ENCODE peak calls at places on chromosome 17, in ten cellular contexts. C is Caki2; N is glomerular endothelial cell; Z is uterus; D is coronary artery; F is NCI-H345; Q is stimulated activated CD8-positive, alpha-beta memory T cell treated with anti-CD3 and anti-CD28 coated beads, Interleukin-4, amount 100 ng/mL, for 24 hours; X is right lobe of liver; S is activated CD4-positive, alpha-beta T cell treated with anti-CD3 and anti-CD28 coated beads for 48 hours; H is dermis microvascular lymphatic vessel endothelial cell. J is an unnamed sample.

GRCh38 chr17:80119271-80119791 is 17.9 kb downstream of the GAA start:
- DNase-seq in C (no peak), N (no peak), Z (no peak), D (no peak), F (no peak), Q (no peak), X (no peak), S (no peak), H (no peak), J (no peak)

GRCh38 chr17:6712058-6712853 is 913 bp downstream of the SLC13A5 start:
- DNase-seq in C (no peak), N (no peak), Z (no peak), D (no peak), F (no peak), Q (no peak), X (peak; percentile 60), S (no peak), H (no peak), J (no peak)

GRCh38 chr17:59851431-59852375 is 41.0 kb downstream of the TUBD1 start:
- DNase-seq in C (no peak), N (no peak), Z (peak; percentile 64), D (no peak), F (no peak), Q (no peak), X (no peak), S (no peak), H (no peak), J (no peak)

GRCh38 chr17:79038545-79039135 is 14.7 kb downstream of the C1QTNF1 start:
- DNase-seq in C (peak; percentile 41), N (no peak), Z (peak; percentile 21), D (peak; percentile 87), F (no peak), Q (no peak), X (no peak), S (no peak), H (peak; percentile 12), J (no peak)

GRCh38 chr17:79850571-79851460 is 11.6 kb upstream of the CBX4 start:
- DNase-seq in C (peak; percentile 72), N (no peak), Z (no peak), D (peak; percentile 41), F (no peak), Q (no peak), X (no peak), S (peak; percentile 46), H (no peak), J (peak; percentile 91)

GRCh38 chr17:73400915-73401545 is 89.2 kb upstream of the CDC42EP4 start:
- DNase-seq in C (no peak), N (no peak), Z (no peak), D (no peak), F (peak; percentile 71), Q (no peak), X (peak; percentile 33), S (no peak), H (no peak), J (no peak)

GRCh38 chr17:49069585-49070273 is 62.8 kb upstream of the B4GALNT2 start:
- DNase-seq in C (no peak), N (no peak), Z (no peak), D (no peak), F (no peak), Q (no peak), X (no peak), S (no peak), H (no peak), J (no peak)

GRCh38 chr17:32152130-32152529 is 9.8 kb downstream of the RHOT1 start:
- DNase-seq in C (no peak), N (no peak), Z (no peak), D (no peak), F (no peak), Q (no peak), X (peak; percentile 64), S (no peak), H (no peak), J (no peak)

GRCh38 chr17:39553326-39553945 is 54.3 kb downstream of the NEUROD2 start:
- DNase-seq in C (peak; percentile 45), N (no peak), Z (no peak), D (no peak), F (no peak), Q (no peak), X (no peak), S (no peak), H (no peak), J (no peak)

GRCh38 chr17:56635640-56636039 is 42.1 kb downstream of the NOG start:
- DNase-seq in C (no peak), N (no peak), Z (no peak), D (no peak), F (no peak), Q (no peak), X (no peak), S (peak; percentile 6), H (no peak), J (no peak)

GRCh38 chr17:66583112-66583748 is 251.7 kb upstream of the CACNG5 start:
- DNase-seq in C (peak; percentile 65), N (no peak), Z (no peak), D (no peak), F (no peak), Q (no peak), X (no peak), S (no peak), H (no peak), J (no peak)

GRCh38 chr17:16352838-16353701 is at the start of gene CENPV:
- DNase-seq in C (peak; percentile 60), N (no peak), Z (peak; percentile 48), D (peak; percentile 73), F (peak; percentile 80), Q (peak; percentile 47), X (peak; percentile 62), S (peak; percentile 69), H (no peak), J (peak; percentile 41)

GRCh38 chr17:29777663-29778062 is 152.4 kb downstream of the SSH2 start:
- DNase-seq in C (no peak), N (no peak), Z (no peak), D (no peak), F (no peak), Q (no peak), X (no peak), S (no peak), H (no peak), J (no peak)

GRCh38 chr17:44877121-44877520 is 22.1 kb downstream of the EFTUD2 start:
- DNase-seq in C (no peak), N (no peak), Z (no peak), D (no peak), F (no peak), Q (no peak), X (no peak), S (no peak), H (no peak), J (no peak)

GRCh38 chr17:43671755-43672502 is 10.2 kb upstream of the MEOX1 start:
- DNase-seq in C (no peak), N (no peak), Z (no peak), D (no peak), F (no peak), Q (no peak), X (no peak), S (no peak), H (no peak), J (no peak)

GRCh38 chr17:7136266-7136877 is 21.8 kb upstream of the ASGR2 start:
- DNase-seq in C (peak; percentile 64), N (no peak), Z (peak; percentile 65), D (no peak), F (peak; percentile 60), Q (peak; percentile 63), X (peak; percentile 79), S (peak; percentile 87), H (peak; percentile 61), J (peak; percentile 57)

GRCh38 chr17:72122002-72122310 is 1.1 kb downstream of the SOX9 start:
- DNase-seq in C (no peak), N (no peak), Z (no peak), D (no peak), F (no peak), Q (no peak), X (no peak), S (no peak), H (no peak), J (no peak)

GRCh38 chr17:27069842-27070508 is 223.9 kb upstream of the WSB1 start:
- DNase-seq in C (no peak), N (no peak), Z (no peak), D (no peak), F (no peak), Q (no peak), X (no peak), S (no peak), H (no peak), J (no peak)